ENCODE peak calls at places on chromosomes 13 and 19, in four cellular contexts. One of them, this sample, is unnamed. For H3K4me1, the result is how much of the 10 kb centered on the place peaks cover.

GRCh38 chr13:59424661-59425060 is 739.1 kb downstream of the DIAPH3 start:
- DNase-seq in K562: no peak
- DNase-seq in HepG2: no peak
- DNase-seq in IMR-90: peak
- DNase-seq in this sample: no peak

GRCh38 chr19:54383330-54383729 is 18.6 kb upstream of the LAIR1 start:
- DNase-seq in K562: no peak
- DNase-seq in HepG2: no peak
- DNase-seq in IMR-90: no peak
- DNase-seq in this sample: no peak

GRCh38 chr19:741506-742131 is 9.3 kb upstream of the MISP start:
- DNase-seq in K562: peak
- DNase-seq in HepG2: peak
- DNase-seq in IMR-90: no peak
- DNase-seq in this sample: peak

GRCh38 chr13:46179576-46180368 is 2.2 kb downstream of the LCP1 start:
- DNase-seq in K562: peak
- DNase-seq in HepG2: no peak
- DNase-seq in IMR-90: no peak
- DNase-seq in this sample: no peak

GRCh38 chr19:41883821-41884733 is 1.1 kb downstream of the ARHGEF1 start:
- DNase-seq in K562: peak
- DNase-seq in HepG2: peak
- DNase-seq in IMR-90: peak
- DNase-seq in this sample: peak

GRCh38 chr19:34962281-34962944 is 1.6 kb downstream of the ZNF792 start:
- DNase-seq in K562: peak
- DNase-seq in HepG2: peak
- DNase-seq in IMR-90: peak
- DNase-seq in this sample: no peak

GRCh38 chr19:2469102-2469914 is 6.6 kb upstream of the GADD45B start:
- DNase-seq in K562: no peak
- DNase-seq in HepG2: no peak
- DNase-seq in IMR-90: peak
- DNase-seq in this sample: peak

GRCh38 chr13:44365008-44365407 is 8.6 kb upstream of the SERP2 start:
- DNase-seq in K562: no peak
- DNase-seq in HepG2: no peak
- DNase-seq in IMR-90: peak
- DNase-seq in this sample: no peak

GRCh38 chr13:31485183-31485582 is 254.1 kb upstream of the RXFP2 start:
- DNase-seq in K562: no peak
- DNase-seq in HepG2: no peak
- DNase-seq in IMR-90: no peak
- DNase-seq in this sample: no peak

GRCh38 chr13:41019027-41019487 is at the start of gene ELF1:
- DNase-seq in K562: peak
- DNase-seq in HepG2: peak
- DNase-seq in IMR-90: peak
- DNase-seq in this sample: peak

DNA sequence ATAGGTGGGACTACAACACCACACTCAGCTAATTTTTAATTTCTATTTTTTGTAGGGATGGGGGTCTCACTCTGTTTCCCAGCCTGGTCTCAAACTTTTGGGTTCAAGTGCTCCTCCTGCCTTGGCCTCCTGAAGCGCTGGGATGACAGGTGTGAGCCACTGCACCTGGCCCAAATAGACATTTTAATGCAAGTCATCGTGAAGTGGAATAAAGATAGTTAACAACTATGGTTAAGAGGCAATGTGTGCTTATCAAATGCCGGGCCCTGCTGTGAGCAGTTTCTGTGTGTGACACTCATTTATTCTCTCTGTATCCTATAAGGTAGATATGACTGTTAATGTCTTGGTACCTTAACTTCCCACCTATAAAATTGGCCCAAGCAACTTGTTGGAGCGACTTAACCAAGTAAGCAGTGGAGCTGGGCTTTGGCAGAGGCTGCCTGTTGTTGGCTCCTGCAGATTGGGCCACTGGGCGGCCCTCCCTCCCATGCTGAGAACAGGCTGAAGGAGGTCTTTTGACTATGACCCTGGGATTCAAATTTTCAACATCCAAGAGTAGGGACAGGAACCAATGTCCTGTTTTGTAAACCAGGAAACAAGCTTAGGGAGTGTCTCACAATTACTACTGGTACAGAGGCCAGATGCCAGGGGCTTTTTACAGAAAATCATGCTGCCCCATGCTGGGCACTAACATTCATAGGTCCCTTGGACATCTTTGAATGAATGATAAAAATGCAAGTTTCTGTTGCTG is 450.7 kb downstream of the TSHZ3 start:
- DNase-seq in K562: no peak
- DNase-seq in HepG2: no peak
- DNase-seq in IMR-90: no peak
- DNase-seq in this sample: no peak
- TF ChIP-seq MAZ in K562: no peak
- TF ChIP-seq MAZ in HepG2: no peak
- TF ChIP-seq MAZ in IMR-90: no peak
- TF ChIP-seq MAZ in this sample: no peak

GRCh38 chr13:110067355-110068175 is 239.4 kb downstream of the COL4A1 start:
- DNase-seq in K562: no peak
- DNase-seq in HepG2: no peak
- DNase-seq in IMR-90: no peak
- DNase-seq in this sample: no peak
- H3K4me1 ChIP-seq in K562: under half
- H3K4me1 ChIP-seq in HepG2: under half
- H3K4me1 ChIP-seq in IMR-90: under half
- H3K4me1 ChIP-seq in this sample: under half

GRCh38 chr13:73230714-73231113 is 171.9 kb downstream of the KLF5 start:
- DNase-seq in K562: no peak
- DNase-seq in HepG2: no peak
- DNase-seq in IMR-90: no peak
- DNase-seq in this sample: no peak

GRCh38 chr13:73224708-73225107 is 165.9 kb downstream of the KLF5 start:
- DNase-seq in K562: no peak
- DNase-seq in HepG2: no peak
- DNase-seq in IMR-90: peak
- DNase-seq in this sample: no peak

GRCh38 chr13:73225983-73226382 is 167.2 kb downstream of the KLF5 start:
- DNase-seq in K562: no peak
- DNase-seq in HepG2: no peak
- DNase-seq in IMR-90: no peak
- DNase-seq in this sample: no peak

GRCh38 chr13:73231456-73231855 is 172.7 kb downstream of the KLF5 start:
- DNase-seq in K562: no peak
- DNase-seq in HepG2: no peak
- DNase-seq in IMR-90: no peak
- DNase-seq in this sample: no peak

GRCh38 chr13:73228546-73228945 is 169.7 kb downstream of the KLF5 start:
- DNase-seq in K562: no peak
- DNase-seq in HepG2: no peak
- DNase-seq in IMR-90: peak
- DNase-seq in this sample: no peak
- TF ChIP-seq MAZ in K562: no peak
- TF ChIP-seq MAZ in HepG2: no peak
- TF ChIP-seq MAZ in IMR-90: no peak
- TF ChIP-seq MAZ in this sample: no peak

DNA sequence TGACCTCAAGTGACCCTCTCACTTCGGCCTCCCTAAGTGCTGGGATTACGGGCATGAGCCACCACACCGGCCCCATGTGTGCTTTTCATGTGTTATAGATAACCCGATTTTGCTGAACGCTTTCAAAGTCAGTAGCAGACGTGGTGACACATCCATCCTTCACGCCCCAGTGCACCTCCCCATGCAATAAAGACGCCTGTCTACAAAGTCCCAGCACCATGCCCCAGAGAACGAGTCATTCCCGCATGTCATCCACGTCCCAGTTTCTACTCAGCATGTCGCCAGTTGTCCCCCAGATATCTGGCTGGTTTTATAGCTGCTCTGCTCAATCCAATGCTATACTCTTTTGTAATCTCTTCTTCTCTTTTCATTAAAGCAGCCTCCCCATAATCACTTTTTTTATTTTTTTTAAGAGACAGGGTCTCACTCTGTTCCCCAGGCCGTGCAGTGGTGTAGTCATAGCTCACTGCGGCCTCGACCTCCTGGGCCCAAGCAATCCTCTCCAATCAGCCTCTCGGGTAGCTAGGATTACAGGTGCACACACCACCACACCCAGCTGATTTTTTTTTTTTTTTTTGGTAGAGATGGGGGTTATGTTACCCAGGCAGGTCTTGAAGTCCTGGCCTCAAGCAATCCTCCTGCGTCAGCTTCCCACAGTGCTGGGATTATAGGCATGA is 42.5 kb downstream of the DNM2 start:
- DNase-seq in K562: no peak
- DNase-seq in HepG2: no peak
- DNase-seq in IMR-90: no peak
- DNase-seq in this sample: no peak
- H3K4me1 ChIP-seq in K562: under half
- H3K4me1 ChIP-seq in HepG2: under half
- H3K4me1 ChIP-seq in IMR-90: under half
- H3K4me1 ChIP-seq in this sample: half or more

GRCh38 chr13:50974268-50974667 is 64.7 kb downstream of the RNASEH2B start:
- DNase-seq in K562: no peak
- DNase-seq in HepG2: no peak
- DNase-seq in IMR-90: no peak
- DNase-seq in this sample: no peak

DNA sequence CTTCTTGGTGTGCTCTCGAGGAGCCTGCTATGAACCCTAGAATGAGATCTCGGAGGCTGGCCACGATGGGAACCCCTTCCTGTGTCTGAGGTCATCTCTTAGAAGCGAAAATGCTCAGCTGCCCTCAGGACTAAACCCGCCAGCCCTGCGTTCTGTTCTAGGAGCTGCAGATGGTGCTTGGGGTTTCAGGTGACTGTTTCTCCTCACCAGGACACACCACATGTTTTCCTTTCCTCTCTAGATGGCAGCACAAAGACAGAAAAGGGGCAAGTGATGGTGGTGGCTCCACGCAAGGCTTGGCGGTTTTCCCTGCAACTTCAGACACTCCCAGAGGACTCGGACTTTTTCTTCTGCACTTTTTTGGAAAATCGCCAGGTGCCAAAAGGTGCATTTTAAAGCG is 60.1 kb downstream of the RNASEH2B start:
- DNase-seq in K562: no peak
- DNase-seq in HepG2: peak
- DNase-seq in IMR-90: no peak
- DNase-seq in this sample: no peak
- TF ChIP-seq MAZ in K562: no peak
- TF ChIP-seq MAZ in HepG2: no peak
- TF ChIP-seq MAZ in IMR-90: no peak
- TF ChIP-seq MAZ in this sample: no peak

GRCh38 chr13:99218969-99219368 is 18.3 kb downstream of the UBAC2 start:
- DNase-seq in K562: no peak
- DNase-seq in HepG2: no peak
- DNase-seq in IMR-90: no peak
- DNase-seq in this sample: no peak

GRCh38 chr13:99218545-99218944 is 17.9 kb downstream of the UBAC2 start:
- DNase-seq in K562: no peak
- DNase-seq in HepG2: no peak
- DNase-seq in IMR-90: peak
- DNase-seq in this sample: no peak

GRCh38 chr13:99224019-99224418 is 23.4 kb downstream of the UBAC2 start:
- DNase-seq in K562: no peak
- DNase-seq in HepG2: no peak
- DNase-seq in IMR-90: no peak
- DNase-seq in this sample: no peak

GRCh38 chr13:99220199-99220931 is 19.7 kb downstream of the UBAC2 start:
- DNase-seq in K562: no peak
- DNase-seq in HepG2: no peak
- DNase-seq in IMR-90: no peak
- DNase-seq in this sample: no peak

DNA sequence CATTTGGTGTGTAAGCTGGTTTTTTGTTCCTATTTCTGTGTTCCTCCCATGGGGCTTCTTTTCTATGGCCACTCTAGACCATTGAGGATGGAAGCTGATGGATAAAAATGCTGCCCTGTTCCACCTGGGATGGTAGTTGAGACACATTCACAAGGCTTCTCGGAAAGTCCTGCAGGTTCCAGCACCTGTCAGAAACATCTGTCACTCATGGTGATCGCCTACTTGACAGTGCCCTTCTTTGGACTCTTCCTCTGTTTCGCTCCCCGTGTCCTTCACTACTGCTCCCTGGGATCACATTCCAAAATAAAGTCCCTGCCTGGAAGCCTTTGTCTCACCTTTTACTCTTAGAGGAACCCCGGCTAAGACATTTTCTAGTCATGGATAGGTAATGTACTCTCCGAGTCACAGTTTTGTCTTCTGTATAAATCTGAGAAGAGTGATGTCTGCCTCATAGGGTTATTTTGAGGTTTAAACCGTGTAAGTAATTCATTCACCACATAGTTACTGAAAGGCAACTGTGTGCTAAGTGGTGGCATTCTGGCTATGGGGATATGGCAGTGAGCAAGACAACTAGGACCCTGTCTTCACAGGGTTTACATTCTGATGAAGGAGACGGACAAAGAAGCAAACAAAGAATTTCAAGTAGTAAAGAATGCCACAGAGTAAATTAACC is 21.0 kb downstream of the UBAC2 start:
- DNase-seq in K562: no peak
- DNase-seq in HepG2: no peak
- DNase-seq in IMR-90: no peak
- DNase-seq in this sample: no peak
- H3K4me1 ChIP-seq in K562: under half
- H3K4me1 ChIP-seq in HepG2: under half
- H3K4me1 ChIP-seq in IMR-90: under half
- H3K4me1 ChIP-seq in this sample: under half

DNA sequence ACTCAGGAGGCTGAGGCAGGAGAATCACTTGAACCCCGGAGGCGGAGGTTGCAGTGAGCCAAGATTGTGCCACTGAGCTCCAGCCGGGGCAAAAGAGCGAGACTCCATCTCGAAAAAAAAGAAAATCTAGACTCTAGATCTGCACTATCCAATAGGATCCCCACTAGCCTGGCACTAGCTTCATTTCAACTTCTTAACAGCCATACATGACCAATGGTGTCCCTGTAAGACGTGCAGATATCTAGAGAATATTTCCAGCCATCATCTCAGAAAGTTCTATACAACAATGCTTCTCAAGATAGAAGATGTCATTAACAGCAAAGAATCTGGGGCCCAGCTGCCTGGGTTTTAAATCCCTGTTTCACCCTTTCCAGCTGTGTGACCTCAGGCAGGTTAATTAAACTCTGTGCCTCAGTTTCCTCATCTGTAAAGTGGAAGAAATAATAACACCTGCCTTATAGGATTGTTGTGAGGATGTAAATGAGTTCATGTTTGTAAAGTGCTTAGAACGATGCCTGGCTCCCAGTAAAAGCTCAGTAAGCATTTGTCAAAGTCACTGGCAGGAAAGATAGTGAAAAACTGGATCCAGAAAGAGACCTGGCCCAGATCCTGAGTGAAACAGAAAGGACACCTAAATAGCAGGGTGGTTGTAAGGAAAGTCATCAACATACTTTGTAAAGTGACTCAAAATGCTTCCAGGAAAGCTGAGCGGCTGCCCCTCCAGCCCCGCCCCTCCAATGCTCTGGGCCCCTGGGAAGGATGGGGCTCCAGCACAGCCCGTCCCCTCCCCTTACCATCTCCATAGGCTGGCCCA is 13.5 kb downstream of the WIZ start:
- DNase-seq in K562: peak
- DNase-seq in HepG2: no peak
- DNase-seq in IMR-90: no peak
- DNase-seq in this sample: no peak
- TF ChIP-seq MAZ in K562: no peak
- TF ChIP-seq MAZ in HepG2: no peak
- TF ChIP-seq MAZ in IMR-90: no peak
- TF ChIP-seq MAZ in this sample: no peak